ENCODE peak calls at places on chromosomes 6 and 20, in six cellular contexts. O, C, S, G, J and B are unnamed samples.

GRCh38 chr6:136552054-136552453 is 1.8 kb upstream of the MAP7 start:
- DNase-seq in O (no peak), C (no peak), S (no peak), G (no peak), J (no peak), B (no peak)

GRCh38 chr6:122144229-122144628 is 255.2 kb upstream of the HSF2 start:
- DNase-seq in O (no peak), C (no peak), S (no peak), G (no peak), J (no peak), B (no peak)

GRCh38 chr6:99297006-99297405 is 52.5 kb downstream of the FAXC start:
- DNase-seq in O (no peak), C (no peak), S (no peak), G (no peak), J (no peak), B (no peak)

GRCh38 chr6:128724738-128725137 is 158.2 kb upstream of the LAMA2 start:
- DNase-seq in O (no peak), C (no peak), S (no peak), G (no peak), J (no peak), B (no peak)

GRCh38 chr6:52089758-52090348 is 2.4 kb upstream of the PKHD1 start:
- DNase-seq in O (no peak), C (no peak), S (peak; percentile 7), G (peak; percentile 25), J (peak; percentile 86), B (no peak)

GRCh38 chr6:43635387-43636311 is at the start of gene MAD2L1BP:
- DNase-seq in O (peak; percentile 63), C (peak; percentile 90), S (peak; percentile 85), G (peak; percentile 74), J (peak; percentile 55), B (no peak)

GRCh38 chr20:25223765-25224720 is 23.8 kb upstream of the PYGB start:
- DNase-seq in O (no peak), C (no peak), S (no peak), G (no peak), J (no peak), B (no peak)

GRCh38 chr20:62618622-62619529 is 23.4 kb upstream of the SLCO4A1 start:
- DNase-seq in O (no peak), C (peak; percentile 24), S (no peak), G (no peak), J (no peak), B (no peak)

GRCh38 chr20:11311659-11312058 is 606.0 kb upstream of the BTBD3 start:
- DNase-seq in O (no peak), C (no peak), S (no peak), G (no peak), J (no peak), B (no peak)

GRCh38 chr6:152748843-152749242 is 1.8 kb upstream of the VIP start:
- DNase-seq in O (peak; percentile 33), C (peak; percentile 44), S (peak; percentile 46), G (peak; percentile 40), J (no peak), B (no peak)

GRCh38 chr6:128580224-128581110 is 60.1 kb upstream of the PTPRK start:
- DNase-seq in O (no peak), C (no peak), S (no peak), G (no peak), J (no peak), B (no peak)

GRCh38 chr6:71621918-71622519 is 264.3 kb upstream of the RIMS1 start:
- DNase-seq in O (peak; percentile 17), C (peak; percentile 58), S (peak; percentile 40), G (peak; percentile 47), J (no peak), B (no peak)

GRCh38 chr6:69026715-69027114 is 391.6 kb downstream of the ADGRB3 start:
- DNase-seq in O (peak; percentile 1), C (no peak), S (peak; percentile 6), G (no peak), J (no peak), B (no peak)

GRCh38 chr6:156729248-156729647 is 47.9 kb upstream of the ARID1B start:
- DNase-seq in O (peak; percentile 68), C (no peak), S (peak; percentile 54), G (peak; percentile 75), J (peak; percentile 85), B (peak; percentile 65)

GRCh38 chr6:89826029-89826528 is 3.6 kb upstream of the CASP8AP2 start:
- DNase-seq in O (peak; percentile 73), C (no peak), S (peak; percentile 66), G (no peak), J (no peak), B (no peak)

GRCh38 chr6:164700497-164700896 is 608.9 kb downstream of the C6orf118 start:
- DNase-seq in O (no peak), C (no peak), S (no peak), G (no peak), J (no peak), B (no peak)

GRCh38 chr6:43990275-43990626 is 137.0 kb downstream of the MRPL14 start:
- DNase-seq in O (peak; percentile 57), C (no peak), S (peak; percentile 75), G (no peak), J (no peak), B (no peak)

GRCh38 chr6:15079288-15079817 is 166.5 kb upstream of the JARID2 start:
- DNase-seq in O (no peak), C (no peak), S (peak; percentile 24), G (no peak), J (no peak), B (no peak)
- H2AFZ ChIP-seq in O (no peak overlapping the region), C (peak overlapping the region; percentile 83), S (no peak overlapping the region), G (peak overlapping the region; percentile 30), J (no peak overlapping the region), B (no peak overlapping the region)

GRCh38 chr6:56509031-56509430 is 133.7 kb downstream of the DST start:
- DNase-seq in O (no peak), C (no peak), S (no peak), G (no peak), J (no peak), B (no peak)

GRCh38 chr6:56507517-56507916 is 135.2 kb downstream of the DST start:
- DNase-seq in O (no peak), C (no peak), S (no peak), G (no peak), J (no peak), B (no peak)

GRCh38 chr6:56511591-56511990 is 131.1 kb downstream of the DST start:
- DNase-seq in O (no peak), C (no peak), S (no peak), G (no peak), J (no peak), B (no peak)

GRCh38 chr6:56510984-56511531 is 131.6 kb downstream of the DST start:
- DNase-seq in O (peak; percentile 34), C (no peak), S (no peak), G (no peak), J (no peak), B (no peak)

GRCh38 chr6:56505861-56506260 is 136.8 kb downstream of the DST start:
- DNase-seq in O (no peak), C (no peak), S (no peak), G (no peak), J (no peak), B (no peak)
- H3K27ac ChIP-seq in O (no peak overlapping the region), C (no peak overlapping the region), S (no peak overlapping the region), G (no peak overlapping the region), J (no peak overlapping the region), B (no peak overlapping the region)

GRCh38 chr6:88499845-88500699 is 333.9 kb upstream of the CNR1 start:
- DNase-seq in O (no peak), C (no peak), S (no peak), G (no peak), J (no peak), B (no peak)
- H3K4me2 ChIP-seq in O (no peak overlapping the region), C (no peak overlapping the region), S (no peak overlapping the region), G (no peak overlapping the region), J (no peak overlapping the region), B (no peak overlapping the region)

GRCh38 chr6:170269873-170270541 is 20.9 kb downstream of the DLL1 start:
- DNase-seq in O (peak; percentile 43), C (no peak), S (peak; percentile 13), G (no peak), J (no peak), B (no peak)
- H2AFZ ChIP-seq in O (peak overlapping the region; percentile 9), C (no peak overlapping the region), S (no peak overlapping the region), G (no peak overlapping the region), J (no peak overlapping the region), B (peak overlapping the region; percentile 23)

GRCh38 chr20:57680131-57680716 is 29.6 kb downstream of the PMEPA1 start:
- DNase-seq in O (no peak), C (no peak), S (no peak), G (no peak), J (no peak), B (no peak)
- H3K27ac ChIP-seq in O (no peak overlapping the region), C (peak overlapping the region; percentile 74), S (no peak overlapping the region), G (no peak overlapping the region), J (no peak overlapping the region), B (no peak overlapping the region)

GRCh38 chr20:1274485-1275313 is 8.6 kb downstream of the SNPH start:
- DNase-seq in O (no peak), C (no peak), S (no peak), G (no peak), J (no peak), B (no peak)

GRCh38 chr20:1273366-1273765 is 7.3 kb downstream of the SNPH start:
- DNase-seq in O (no peak), C (no peak), S (no peak), G (no peak), J (no peak), B (no peak)

GRCh38 chr20:1269235-1269634 is 3.1 kb downstream of the SNPH start:
- DNase-seq in O (no peak), C (no peak), S (no peak), G (no peak), J (no peak), B (no peak)

GRCh38 chr20:1269850-1270249 is 3.8 kb downstream of the SNPH start:
- DNase-seq in O (no peak), C (no peak), S (no peak), G (no peak), J (no peak), B (no peak)

DNA sequence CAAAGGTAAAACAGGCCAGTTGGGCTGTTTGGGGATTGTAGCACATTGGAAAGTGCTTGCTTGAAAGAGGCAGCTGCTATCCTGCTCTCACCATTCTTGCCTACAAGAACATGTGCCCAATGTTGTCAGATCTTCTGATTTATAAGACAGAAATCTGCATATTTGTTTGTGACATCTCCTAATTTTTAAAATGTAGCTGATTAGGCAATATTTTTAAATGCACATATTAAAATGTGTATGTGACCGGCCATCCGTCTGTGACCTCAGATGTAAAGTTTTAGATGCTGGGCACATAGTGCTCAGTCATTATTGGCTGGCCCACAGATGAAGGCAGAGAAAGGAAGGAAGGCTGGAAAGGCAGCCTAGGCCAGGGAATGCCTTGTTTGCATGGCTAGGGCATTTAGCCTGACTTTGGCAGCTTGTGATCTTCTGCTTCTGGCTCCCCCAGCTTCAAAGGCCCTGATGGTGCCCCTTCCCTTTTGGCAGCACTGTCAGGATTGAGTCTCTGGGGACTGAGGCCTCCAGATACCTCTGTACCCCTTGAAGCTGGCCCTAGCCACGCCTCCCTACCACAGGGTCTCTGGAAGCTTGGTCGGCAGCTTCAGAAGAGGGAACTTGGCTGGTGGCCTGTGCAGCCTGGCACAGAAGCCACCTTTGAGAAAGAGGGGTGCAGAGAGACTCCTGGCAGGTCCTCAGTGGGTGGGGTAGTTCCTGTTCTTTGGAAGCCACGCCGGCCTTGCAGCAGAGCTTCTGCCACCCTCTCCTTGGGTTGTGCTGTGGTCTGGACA is 6.5 kb downstream of the SNPH start:
- DNase-seq in O (no peak), C (no peak), S (no peak), G (no peak), J (no peak), B (no peak)
- H3K4me2 ChIP-seq in O (no peak overlapping the region), C (no peak overlapping the region), S (no peak overlapping the region), G (no peak overlapping the region), J (no peak overlapping the region), B (no peak overlapping the region)

GRCh38 chr6:118296129-118296852 is 251.8 kb upstream of the PLN start:
- DNase-seq in O (no peak), C (no peak), S (no peak), G (no peak), J (no peak), B (no peak)
- H2AFZ ChIP-seq in O (no peak overlapping the region), C (no peak overlapping the region), S (no peak overlapping the region), G (no peak overlapping the region), J (peak overlapping the region; percentile 33), B (no peak overlapping the region)